ENCODE peak calls at places on chromosomes 3 and 15, in nine cellular contexts. H is aorta, T is hepatocyte, I is left ventricle myocardium inferior, V is testis, P is upper lobe of right lung, D is right cardiac atrium, G is endothelial cell of umbilical vein, X is breast epithelium. Y is an unnamed sample.

GRCh38 chr15:31111091-31111647 is 9.6 kb upstream of the TRPM1 start:
- DNase-seq in H (no peak), T (no peak), I (no peak), V (no peak), P (no peak), D (no peak), G (no peak), X (no peak), Y (no peak)

GRCh38 chr15:89174476-89174875 is 46.9 kb downstream of the RLBP1 start:
- DNase-seq in H (no peak), T (no peak), I (no peak), V (no peak), P (no peak), D (no peak), G (peak; percentile 50), X (no peak), Y (no peak)

GRCh38 chr15:51155016-51155580 is 60.4 kb upstream of the TNFAIP8L3 start:
- DNase-seq in H (no peak), T (no peak), I (no peak), V (no peak), P (no peak), D (no peak), G (no peak), X (no peak), Y (no peak)

GRCh38 chr3:126372413-126373145 is 15.4 kb upstream of the KLF15 start:
- DNase-seq in H (peak; percentile 59), T (no peak), I (no peak), V (no peak), P (peak; percentile 59), D (peak; percentile 56), G (no peak), X (no peak), Y (no peak)

GRCh38 chr3:129665024-129665768 is 58.7 kb upstream of the PLXND1 start:
- DNase-seq in H (no peak), T (no peak), I (no peak), V (no peak), P (no peak), D (no peak), G (no peak), X (no peak), Y (no peak)

GRCh38 chr3:20914260-20914659 is 728.3 kb upstream of the SGO1 start:
- DNase-seq in H (no peak), T (no peak), I (no peak), V (no peak), P (no peak), D (no peak), G (no peak), X (no peak), Y (no peak)

GRCh38 chr3:132382688-132383194 is 34.6 kb upstream of the DNAJC13 start:
- DNase-seq in H (no peak), T (peak; percentile 66), I (no peak), V (no peak), P (no peak), D (no peak), G (no peak), X (no peak), Y (no peak)

GRCh38 chr15:60551781-60552161 is 72.8 kb upstream of the ICE2 start:
- DNase-seq in H (no peak), T (no peak), I (no peak), V (no peak), P (no peak), D (no peak), G (no peak), X (no peak), Y (no peak)

GRCh38 chr3:118688396-118688884 is 346.2 kb downstream of the IGSF11 start:
- DNase-seq in H (no peak), T (peak; percentile 38), I (no peak), V (no peak), P (no peak), D (no peak), G (no peak), X (no peak), Y (no peak)

GRCh38 chr15:52765779-52766178 is 24.4 kb downstream of the ONECUT1 start:
- DNase-seq in H (no peak), T (no peak), I (no peak), V (no peak), P (no peak), D (no peak), G (peak; percentile 6), X (no peak), Y (no peak)

GRCh38 chr15:39583586-39584265 is 2.8 kb downstream of the THBS1 start:
- DNase-seq in H (no peak), T (peak; percentile 48), I (no peak), V (peak; percentile 43), P (no peak), D (peak; percentile 42), G (peak; percentile 60), X (no peak), Y (peak; percentile 74)

GRCh38 chr15:51869074-51869425 is 39.6 kb downstream of the TMOD3 start:
- DNase-seq in H (no peak), T (no peak), I (no peak), V (no peak), P (no peak), D (no peak), G (peak; percentile 65), X (no peak), Y (no peak)

GRCh38 chr3:76264496-76264895 is 479.1 kb upstream of the ZNF717 start:
- DNase-seq in H (no peak), T (no peak), I (no peak), V (no peak), P (no peak), D (no peak), G (no peak), X (no peak), Y (no peak)

GRCh38 chr3:138875754-138876664 is 41.3 kb upstream of the PIK3CB start:
- DNase-seq in H (no peak), T (peak; percentile 10), I (no peak), V (no peak), P (no peak), D (no peak), G (peak; percentile 86), X (no peak), Y (no peak)

GRCh38 chr3:186303985-186304384 is 58.0 kb downstream of the DGKG start:
- DNase-seq in H (no peak), T (no peak), I (no peak), V (no peak), P (no peak), D (no peak), G (no peak), X (no peak), Y (no peak)

GRCh38 chr3:194827486-194827885 is 141.8 kb downstream of the FAM43A start:
- DNase-seq in H (no peak), T (no peak), I (no peak), V (no peak), P (no peak), D (no peak), G (no peak), X (no peak), Y (no peak)

GRCh38 chr3:73674280-73674679 is 49.5 kb upstream of the PDZRN3 start:
- DNase-seq in H (no peak), T (peak; percentile 16), I (no peak), V (no peak), P (no peak), D (no peak), G (no peak), X (no peak), Y (no peak)

GRCh38 chr3:100781311-100781710 is 72.0 kb downstream of the TFG start:
- DNase-seq in H (no peak), T (no peak), I (no peak), V (no peak), P (no peak), D (no peak), G (no peak), X (no peak), Y (no peak)

GRCh38 chr15:68334661-68335124 is 57.1 kb downstream of the FEM1B start:
- DNase-seq in H (peak; percentile 84), T (no peak), I (no peak), V (no peak), P (no peak), D (no peak), G (no peak), X (no peak), Y (no peak)

GRCh38 chr15:62821384-62822131 is 221.0 kb upstream of the TPM1 start:
- DNase-seq in H (no peak), T (peak; percentile 56), I (no peak), V (no peak), P (no peak), D (no peak), G (no peak), X (no peak), Y (no peak)

GRCh38 chr3:8660781-8661180 is 16.2 kb upstream of the SSUH2 start:
- DNase-seq in H (no peak), T (no peak), I (no peak), V (no peak), P (no peak), D (no peak), G (peak; percentile 53), X (no peak), Y (no peak)
- H3K4me1 ChIP-seq in H (peaks cover 4% of the 10 kb centered on the region), T (peaks cover 45% of the 10 kb centered on the region), I (peaks cover 51% of the 10 kb centered on the region), V (peaks cover 38% of the 10 kb centered on the region), P (peaks cover 4% of the 10 kb centered on the region), D (peaks cover 6% of the 10 kb centered on the region), G (peaks cover 8% of the 10 kb centered on the region), X (no peaks in the 10 kb centered on the region), Y (peaks cover 7% of the 10 kb centered on the region)

GRCh38 chr15:75112278-75112847 is 89.0 kb downstream of the PPCDC start:
- DNase-seq in H (no peak), T (peak; percentile 47), I (no peak), V (no peak), P (no peak), D (no peak), G (no peak), X (no peak), Y (no peak)
- H3K4me1 ChIP-seq in H (no peaks in the 10 kb centered on the region), T (peaks cover 17% of the 10 kb centered on the region), I (no peaks in the 10 kb centered on the region), V (no peaks in the 10 kb centered on the region), P (peaks cover 7% of the 10 kb centered on the region), D (no peaks in the 10 kb centered on the region), G (peaks cover 19% of the 10 kb centered on the region), X (no peaks in the 10 kb centered on the region), Y (no peaks in the 10 kb centered on the region)

DNA sequence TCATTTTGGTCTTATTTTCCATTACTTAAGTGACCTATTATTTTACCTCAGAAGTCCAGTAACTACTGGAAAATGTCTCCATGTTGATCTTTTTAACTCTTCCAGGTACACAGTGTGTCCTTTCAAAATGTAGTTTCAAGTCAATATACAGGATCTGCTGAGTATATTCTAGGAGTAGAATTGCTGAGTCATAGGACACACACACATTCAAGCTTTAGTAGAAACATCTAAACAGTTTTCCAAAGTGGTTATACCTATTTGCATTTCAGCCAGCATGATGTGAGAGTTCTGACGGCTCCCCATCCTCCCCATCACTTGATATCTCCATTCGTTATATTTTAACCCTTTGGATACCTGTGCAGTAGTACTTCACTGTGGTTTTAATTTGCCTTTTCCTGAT is 271.9 kb downstream of the MCTP2 start:
- DNase-seq in H (no peak), T (no peak), I (no peak), V (no peak), P (no peak), D (no peak), G (no peak), X (no peak), Y (no peak)
- H3K4me1 ChIP-seq in H (no peaks in the 10 kb centered on the region), T (no peaks in the 10 kb centered on the region), I (no peaks in the 10 kb centered on the region), V (no peaks in the 10 kb centered on the region), P (no peaks in the 10 kb centered on the region), D (no peaks in the 10 kb centered on the region), G (no peaks in the 10 kb centered on the region), X (no peaks in the 10 kb centered on the region), Y (no peaks in the 10 kb centered on the region)

DNA sequence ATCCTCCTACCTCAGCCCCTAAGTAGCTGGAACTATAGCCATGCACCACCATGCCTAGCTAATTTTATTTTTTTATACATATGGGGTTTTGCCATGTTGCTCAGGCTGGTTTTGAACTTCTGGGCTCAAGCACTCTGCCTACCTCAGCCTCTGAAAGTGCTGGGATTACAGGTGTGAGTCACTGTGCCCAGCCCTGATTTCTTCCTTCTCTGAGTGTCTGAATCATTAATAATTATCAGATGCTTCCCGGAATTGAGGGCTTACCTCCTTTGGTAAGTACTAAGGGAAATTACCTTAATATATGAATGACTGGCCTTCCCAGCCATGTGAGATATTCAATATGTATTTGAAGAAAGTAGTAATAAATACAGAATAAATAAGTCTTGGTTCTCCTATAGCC is 7.2 kb downstream of the CLPX start:
- DNase-seq in H (no peak), T (no peak), I (no peak), V (no peak), P (no peak), D (no peak), G (no peak), X (no peak), Y (no peak)
- H3K4me1 ChIP-seq in H (no peaks in the 10 kb centered on the region), T (peaks cover 18% of the 10 kb centered on the region), I (peaks cover 31% of the 10 kb centered on the region), V (peaks cover 6% of the 10 kb centered on the region), P (peaks cover 12% of the 10 kb centered on the region), D (no peaks in the 10 kb centered on the region), G (peaks cover 2% of the 10 kb centered on the region), X (no peaks in the 10 kb centered on the region), Y (peaks cover 10% of the 10 kb centered on the region)

Y was measured in mucosa of descending colon.